ENCODE peak calls at places on chromosomes 13 and 19, in six cellular contexts. One of them, this sample, is unnamed.

GRCh38 chr19:31049431-31049830 is 299.8 kb downstream of the TSHZ3 start:
- DNase-seq in CD8-positive, alpha-beta T cell: no peak
- DNase-seq in GM04504: no peak
- DNase-seq in stimulated activated CD8-positive, alpha-beta memory T cell treated with anti-CD3 and anti-CD28 coated beads, Interleukin-2, amount 100 ng/mL, for 48 hours: no peak
- DNase-seq in heart right ventricle: no peak
- DNase-seq in NCI-H2029: no peak
- DNase-seq in this sample: no peak

GRCh38 chr13:79386125-79386822 is 19.8 kb downstream of the RBM26 start:
- DNase-seq in GM04504: no peak
- DNase-seq in NCI-H2029: no peak
- DNase-seq in stimulated activated CD8-positive, alpha-beta memory T cell treated with anti-CD3 and anti-CD28 coated beads, Interleukin-2, amount 100 ng/mL, for 48 hours: no peak
- DNase-seq in CD8-positive, alpha-beta T cell: no peak
- DNase-seq in heart right ventricle: no peak
- DNase-seq in this sample: no peak

GRCh38 chr13:51849145-51850101 is 4.4 kb upstream of the TMEM272 start:
- DNase-seq in stimulated activated CD8-positive, alpha-beta memory T cell treated with anti-CD3 and anti-CD28 coated beads, Interleukin-2, amount 100 ng/mL, for 48 hours: no peak
- DNase-seq in heart right ventricle: no peak
- DNase-seq in NCI-H2029: no peak
- DNase-seq in CD8-positive, alpha-beta T cell: no peak
- DNase-seq in GM04504: no peak
- DNase-seq in this sample: no peak

GRCh38 chr13:95452376-95452775 is 100.1 kb upstream of the CLDN10 start:
- DNase-seq in GM04504: no peak
- DNase-seq in CD8-positive, alpha-beta T cell: no peak
- DNase-seq in NCI-H2029: no peak
- DNase-seq in heart right ventricle: no peak
- DNase-seq in stimulated activated CD8-positive, alpha-beta memory T cell treated with anti-CD3 and anti-CD28 coated beads, Interleukin-2, amount 100 ng/mL, for 48 hours: no peak
- DNase-seq in this sample: no peak

GRCh38 chr13:71865858-71866172 is 1.2 kb downstream of the DACH1 start:
- DNase-seq in NCI-H2029: no peak
- DNase-seq in heart right ventricle: peak; percentile 15
- DNase-seq in stimulated activated CD8-positive, alpha-beta memory T cell treated with anti-CD3 and anti-CD28 coated beads, Interleukin-2, amount 100 ng/mL, for 48 hours: no peak
- DNase-seq in CD8-positive, alpha-beta T cell: no peak
- DNase-seq in GM04504: no peak
- DNase-seq in this sample: no peak

GRCh38 chr13:68199271-68199670 is 969.1 kb upstream of the PCDH9 start:
- DNase-seq in stimulated activated CD8-positive, alpha-beta memory T cell treated with anti-CD3 and anti-CD28 coated beads, Interleukin-2, amount 100 ng/mL, for 48 hours: no peak
- DNase-seq in CD8-positive, alpha-beta T cell: no peak
- DNase-seq in GM04504: no peak
- DNase-seq in NCI-H2029: no peak
- DNase-seq in heart right ventricle: no peak
- DNase-seq in this sample: no peak

GRCh38 chr19:8251025-8251472 is 41.9 kb downstream of the CERS4 start:
- DNase-seq in NCI-H2029: peak; percentile 82
- DNase-seq in CD8-positive, alpha-beta T cell: no peak
- DNase-seq in GM04504: no peak
- DNase-seq in heart right ventricle: peak; percentile 86
- DNase-seq in stimulated activated CD8-positive, alpha-beta memory T cell treated with anti-CD3 and anti-CD28 coated beads, Interleukin-2, amount 100 ng/mL, for 48 hours: no peak
- DNase-seq in this sample: no peak

GRCh38 chr19:42532881-42533280 is 4.6 kb upstream of the CEACAM1 start:
- DNase-seq in NCI-H2029: no peak
- DNase-seq in GM04504: no peak
- DNase-seq in stimulated activated CD8-positive, alpha-beta memory T cell treated with anti-CD3 and anti-CD28 coated beads, Interleukin-2, amount 100 ng/mL, for 48 hours: no peak
- DNase-seq in heart right ventricle: no peak
- DNase-seq in CD8-positive, alpha-beta T cell: no peak
- DNase-seq in this sample: no peak

GRCh38 chr13:94110011-94110410 is 369.5 kb downstream of the DCT start:
- DNase-seq in CD8-positive, alpha-beta T cell: no peak
- DNase-seq in GM04504: no peak
- DNase-seq in stimulated activated CD8-positive, alpha-beta memory T cell treated with anti-CD3 and anti-CD28 coated beads, Interleukin-2, amount 100 ng/mL, for 48 hours: no peak
- DNase-seq in NCI-H2029: no peak
- DNase-seq in heart right ventricle: no peak
- DNase-seq in this sample: no peak

GRCh38 chr13:77510156-77510555 is 25.4 kb upstream of the SCEL start:
- DNase-seq in NCI-H2029: no peak
- DNase-seq in heart right ventricle: no peak
- DNase-seq in CD8-positive, alpha-beta T cell: no peak
- DNase-seq in GM04504: no peak
- DNase-seq in stimulated activated CD8-positive, alpha-beta memory T cell treated with anti-CD3 and anti-CD28 coated beads, Interleukin-2, amount 100 ng/mL, for 48 hours: no peak
- DNase-seq in this sample: no peak

GRCh38 chr19:1247747-1248453 is 483 bp upstream of the MIDN start:
- DNase-seq in heart right ventricle: peak; percentile 86
- DNase-seq in CD8-positive, alpha-beta T cell: peak; percentile 62
- DNase-seq in NCI-H2029: no peak
- DNase-seq in stimulated activated CD8-positive, alpha-beta memory T cell treated with anti-CD3 and anti-CD28 coated beads, Interleukin-2, amount 100 ng/mL, for 48 hours: no peak
- DNase-seq in GM04504: no peak
- DNase-seq in this sample: peak; percentile 91

GRCh38 chr13:63287926-63288325 is 1872.3 kb upstream of the PCDH20 start:
- DNase-seq in stimulated activated CD8-positive, alpha-beta memory T cell treated with anti-CD3 and anti-CD28 coated beads, Interleukin-2, amount 100 ng/mL, for 48 hours: no peak
- DNase-seq in NCI-H2029: no peak
- DNase-seq in heart right ventricle: no peak
- DNase-seq in GM04504: no peak
- DNase-seq in CD8-positive, alpha-beta T cell: no peak
- DNase-seq in this sample: no peak

GRCh38 chr13:26759907-26760834 is at the start of gene GPR12:
- DNase-seq in stimulated activated CD8-positive, alpha-beta memory T cell treated with anti-CD3 and anti-CD28 coated beads, Interleukin-2, amount 100 ng/mL, for 48 hours: no peak
- DNase-seq in heart right ventricle: no peak
- DNase-seq in NCI-H2029: no peak
- DNase-seq in CD8-positive, alpha-beta T cell: no peak
- DNase-seq in GM04504: no peak
- DNase-seq in this sample: no peak

GRCh38 chr13:107681611-107682010 is 533.7 kb downstream of the LIG4 start:
- DNase-seq in NCI-H2029: no peak
- DNase-seq in stimulated activated CD8-positive, alpha-beta memory T cell treated with anti-CD3 and anti-CD28 coated beads, Interleukin-2, amount 100 ng/mL, for 48 hours: no peak
- DNase-seq in CD8-positive, alpha-beta T cell: no peak
- DNase-seq in GM04504: no peak
- DNase-seq in heart right ventricle: no peak
- DNase-seq in this sample: no peak

GRCh38 chr19:50854636-50855410 is at the start of gene KLK3:
- DNase-seq in GM04504: no peak
- DNase-seq in CD8-positive, alpha-beta T cell: no peak
- DNase-seq in NCI-H2029: no peak
- DNase-seq in stimulated activated CD8-positive, alpha-beta memory T cell treated with anti-CD3 and anti-CD28 coated beads, Interleukin-2, amount 100 ng/mL, for 48 hours: no peak
- DNase-seq in heart right ventricle: no peak
- DNase-seq in this sample: no peak

GRCh38 chr19:1015061-1015781 is 5.7 kb downstream of the TMEM259 start:
- DNase-seq in GM04504: no peak
- DNase-seq in NCI-H2029: no peak
- DNase-seq in CD8-positive, alpha-beta T cell: no peak
- DNase-seq in heart right ventricle: no peak
- DNase-seq in stimulated activated CD8-positive, alpha-beta memory T cell treated with anti-CD3 and anti-CD28 coated beads, Interleukin-2, amount 100 ng/mL, for 48 hours: no peak
- DNase-seq in this sample: no peak

GRCh38 chr19:50178320-50178719 is 15.2 kb upstream of the IZUMO2 start:
- DNase-seq in GM04504: no peak
- DNase-seq in heart right ventricle: no peak
- DNase-seq in CD8-positive, alpha-beta T cell: no peak
- DNase-seq in NCI-H2029: no peak
- DNase-seq in stimulated activated CD8-positive, alpha-beta memory T cell treated with anti-CD3 and anti-CD28 coated beads, Interleukin-2, amount 100 ng/mL, for 48 hours: no peak
- DNase-seq in this sample: no peak

GRCh38 chr19:9354651-9355050 is 8.2 kb upstream of the ZNF177 start:
- DNase-seq in GM04504: no peak
- DNase-seq in stimulated activated CD8-positive, alpha-beta memory T cell treated with anti-CD3 and anti-CD28 coated beads, Interleukin-2, amount 100 ng/mL, for 48 hours: no peak
- DNase-seq in NCI-H2029: no peak
- DNase-seq in CD8-positive, alpha-beta T cell: no peak
- DNase-seq in heart right ventricle: no peak
- DNase-seq in this sample: no peak

GRCh38 chr19:14786421-14786851 is 8.1 kb upstream of the ADGRE2 start:
- DNase-seq in stimulated activated CD8-positive, alpha-beta memory T cell treated with anti-CD3 and anti-CD28 coated beads, Interleukin-2, amount 100 ng/mL, for 48 hours: peak; percentile 23
- DNase-seq in NCI-H2029: no peak
- DNase-seq in heart right ventricle: no peak
- DNase-seq in GM04504: no peak
- DNase-seq in CD8-positive, alpha-beta T cell: no peak
- DNase-seq in this sample: no peak

GRCh38 chr13:113405481-113406300 is 41.8 kb upstream of the GRTP1 start:
- DNase-seq in stimulated activated CD8-positive, alpha-beta memory T cell treated with anti-CD3 and anti-CD28 coated beads, Interleukin-2, amount 100 ng/mL, for 48 hours: no peak
- DNase-seq in heart right ventricle: no peak
- DNase-seq in GM04504: no peak
- DNase-seq in CD8-positive, alpha-beta T cell: no peak
- DNase-seq in NCI-H2029: no peak
- DNase-seq in this sample: no peak

GRCh38 chr19:54179921-54180452 is 7.0 kb upstream of the TMC4 start:
- DNase-seq in CD8-positive, alpha-beta T cell: no peak
- DNase-seq in NCI-H2029: peak; percentile 9
- DNase-seq in GM04504: no peak
- DNase-seq in stimulated activated CD8-positive, alpha-beta memory T cell treated with anti-CD3 and anti-CD28 coated beads, Interleukin-2, amount 100 ng/mL, for 48 hours: no peak
- DNase-seq in heart right ventricle: no peak
- DNase-seq in this sample: no peak

GRCh38 chr19:29817316-29817715 is 5.5 kb downstream of the CCNE1 start:
- DNase-seq in GM04504: no peak
- DNase-seq in CD8-positive, alpha-beta T cell: no peak
- DNase-seq in NCI-H2029: no peak
- DNase-seq in stimulated activated CD8-positive, alpha-beta memory T cell treated with anti-CD3 and anti-CD28 coated beads, Interleukin-2, amount 100 ng/mL, for 48 hours: no peak
- DNase-seq in heart right ventricle: no peak
- DNase-seq in this sample: no peak

GRCh38 chr19:30802424-30803013 is 430.3 kb downstream of the ZNF536 start:
- DNase-seq in GM04504: no peak
- DNase-seq in stimulated activated CD8-positive, alpha-beta memory T cell treated with anti-CD3 and anti-CD28 coated beads, Interleukin-2, amount 100 ng/mL, for 48 hours: no peak
- DNase-seq in NCI-H2029: no peak
- DNase-seq in CD8-positive, alpha-beta T cell: no peak
- DNase-seq in heart right ventricle: no peak
- DNase-seq in this sample: no peak

GRCh38 chr19:46487178-46487801 is 8.4 kb downstream of the PNMA8B start:
- DNase-seq in CD8-positive, alpha-beta T cell: no peak
- DNase-seq in GM04504: no peak
- DNase-seq in stimulated activated CD8-positive, alpha-beta memory T cell treated with anti-CD3 and anti-CD28 coated beads, Interleukin-2, amount 100 ng/mL, for 48 hours: no peak
- DNase-seq in NCI-H2029: no peak
- DNase-seq in heart right ventricle: no peak
- DNase-seq in this sample: no peak

GRCh38 chr19:48715276-48715675 is 4.2 kb downstream of the MAMSTR start:
- DNase-seq in CD8-positive, alpha-beta T cell: no peak
- DNase-seq in stimulated activated CD8-positive, alpha-beta memory T cell treated with anti-CD3 and anti-CD28 coated beads, Interleukin-2, amount 100 ng/mL, for 48 hours: no peak
- DNase-seq in GM04504: no peak
- DNase-seq in NCI-H2029: no peak
- DNase-seq in heart right ventricle: peak; percentile 32
- DNase-seq in this sample: no peak

GRCh38 chr13:105167385-105167784 is 1368.1 kb downstream of the EFNB2 start:
- DNase-seq in stimulated activated CD8-positive, alpha-beta memory T cell treated with anti-CD3 and anti-CD28 coated beads, Interleukin-2, amount 100 ng/mL, for 48 hours: no peak
- DNase-seq in heart right ventricle: no peak
- DNase-seq in GM04504: no peak
- DNase-seq in CD8-positive, alpha-beta T cell: no peak
- DNase-seq in NCI-H2029: no peak
- DNase-seq in this sample: no peak

GRCh38 chr13:44921931-44922758 is 67.1 kb downstream of the NUFIP1 start:
- DNase-seq in NCI-H2029: peak; percentile 61
- DNase-seq in CD8-positive, alpha-beta T cell: no peak
- DNase-seq in stimulated activated CD8-positive, alpha-beta memory T cell treated with anti-CD3 and anti-CD28 coated beads, Interleukin-2, amount 100 ng/mL, for 48 hours: no peak
- DNase-seq in heart right ventricle: peak; percentile 51
- DNase-seq in GM04504: peak; percentile 72
- DNase-seq in this sample: peak; percentile 8

GRCh38 chr19:20167020-20167644 is at the start of gene ZNF486:
- DNase-seq in heart right ventricle: peak; percentile 97
- DNase-seq in CD8-positive, alpha-beta T cell: peak; percentile 83
- DNase-seq in stimulated activated CD8-positive, alpha-beta memory T cell treated with anti-CD3 and anti-CD28 coated beads, Interleukin-2, amount 100 ng/mL, for 48 hours: peak; percentile 79
- DNase-seq in GM04504: peak; percentile 93
- DNase-seq in NCI-H2029: peak; percentile 97
- DNase-seq in this sample: peak; percentile 87

GRCh38 chr13:36432106-36432544 is at the start of gene CCNA1:
- DNase-seq in heart right ventricle: peak; percentile 4
- DNase-seq in GM04504: no peak
- DNase-seq in NCI-H2029: no peak
- DNase-seq in CD8-positive, alpha-beta T cell: no peak
- DNase-seq in stimulated activated CD8-positive, alpha-beta memory T cell treated with anti-CD3 and anti-CD28 coated beads, Interleukin-2, amount 100 ng/mL, for 48 hours: no peak
- DNase-seq in this sample: no peak

GRCh38 chr13:102847272-102848234 is 1.7 kb downstream of the ERCC5 start:
- DNase-seq in NCI-H2029: no peak
- DNase-seq in GM04504: no peak
- DNase-seq in stimulated activated CD8-positive, alpha-beta memory T cell treated with anti-CD3 and anti-CD28 coated beads, Interleukin-2, amount 100 ng/mL, for 48 hours: no peak
- DNase-seq in CD8-positive, alpha-beta T cell: no peak
- DNase-seq in heart right ventricle: no peak
- DNase-seq in this sample: no peak

GRCh38 chr13:92158335-92158734 is 759.9 kb downstream of the GPC5 start:
- DNase-seq in CD8-positive, alpha-beta T cell: no peak
- DNase-seq in GM04504: no peak
- DNase-seq in stimulated activated CD8-positive, alpha-beta memory T cell treated with anti-CD3 and anti-CD28 coated beads, Interleukin-2, amount 100 ng/mL, for 48 hours: no peak
- DNase-seq in heart right ventricle: no peak
- DNase-seq in NCI-H2029: no peak
- DNase-seq in this sample: no peak

GRCh38 chr13:46334008-46334407 is 53.0 kb downstream of the RUBCNL start:
- DNase-seq in stimulated activated CD8-positive, alpha-beta memory T cell treated with anti-CD3 and anti-CD28 coated beads, Interleukin-2, amount 100 ng/mL, for 48 hours: no peak
- DNase-seq in NCI-H2029: no peak
- DNase-seq in heart right ventricle: no peak
- DNase-seq in GM04504: no peak
- DNase-seq in CD8-positive, alpha-beta T cell: no peak
- DNase-seq in this sample: no peak